ENCODE peak calls at places on chromosomes 1 and 21, in six cellular contexts. H, M, N, F, D and U are unnamed samples.

GRCh38 chr21:38273745-38274544 is 17.2 kb downstream of the KCNJ15 start:
- DNase-seq in N (no peak), D (no peak), H (no peak), F (no peak), M (no peak), U (no peak)

GRCh38 chr21:36163780-36164426 is 7.3 kb downstream of the DOP1B start:
- DNase-seq in H (no peak), F (no peak), D (no peak), N (no peak), M (no peak), U (no peak)

GRCh38 chr1:53656062-53656915 is 82.7 kb downstream of the GLIS1 start:
- DNase-seq in F (no peak), H (no peak), N (no peak), D (no peak), M (peak; percentile 17), U (peak; percentile 51)

GRCh38 chr1:43531906-43532584 is 1.4 kb downstream of the PTPRF start:
- DNase-seq in N (peak; percentile 7), M (no peak), H (no peak), D (no peak), F (no peak), U (no peak)

GRCh38 chr1:94395748-94396309 is 22.4 kb upstream of the ABCD3 start:
- DNase-seq in F (no peak), M (no peak), H (no peak), D (no peak), N (no peak), U (no peak)

GRCh38 chr1:156319664-156320063 is 18.4 kb downstream of the CCT3 start:
- DNase-seq in F (no peak), H (no peak), D (no peak), N (peak; percentile 65), M (no peak), U (no peak)

GRCh38 chr1:162135271-162135775 is 65.8 kb downstream of the NOS1AP start:
- DNase-seq in F (no peak), H (no peak), N (no peak), D (no peak), M (no peak), U (no peak)

GRCh38 chr1:118317836-118318614 is 133.0 kb upstream of the SPAG17 start:
- DNase-seq in M (no peak), H (no peak), D (no peak), N (no peak), F (no peak), U (peak; percentile 57)

GRCh38 chr1:225458222-225458631 is 30.4 kb upstream of the LBR start:
- DNase-seq in N (peak; percentile 43), M (no peak), H (no peak), F (no peak), D (no peak), U (no peak)

GRCh38 chr1:58107943-58108342 is 438.6 kb downstream of the OMA1 start:
- DNase-seq in M (no peak), D (no peak), N (no peak), H (no peak), F (no peak), U (no peak)

GRCh38 chr1:212446333-212446732 is 13.6 kb downstream of the NENF start:
- DNase-seq in N (no peak), M (no peak), F (no peak), H (no peak), D (no peak), U (no peak)

GRCh38 chr1:22922640-22923039 is 50.0 kb downstream of the LACTBL1 start:
- DNase-seq in F (no peak), N (no peak), M (peak; percentile 14), D (no peak), H (no peak), U (no peak)

GRCh38 chr1:48673725-48674124 is 103.0 kb downstream of the BEND5 start:
- DNase-seq in M (no peak), N (peak; percentile 16), H (no peak), D (no peak), F (no peak), U (no peak)

GRCh38 chr1:29166291-29166878 is 15.3 kb downstream of the SRSF4 start:
- DNase-seq in M (no peak), F (no peak), D (no peak), N (no peak), H (no peak), U (no peak)

GRCh38 chr1:55623339-55623738 is 408.2 kb upstream of the USP24 start:
- DNase-seq in D (no peak), H (no peak), N (no peak), F (no peak), M (no peak), U (no peak)

GRCh38 chr1:54763814-54764131 is 550 bp downstream of the PARS2 start:
- DNase-seq in F (no peak), D (no peak), H (no peak), N (no peak), M (no peak), U (no peak)

GRCh38 chr1:33472349-33472980 is at the start of gene ZSCAN20:
- DNase-seq in H (peak; percentile 99), D (peak; percentile 99), N (peak; percentile 80), F (peak; percentile 98), M (peak; percentile 97), U (peak; percentile 95)

GRCh38 chr1:33471416-33471815 is 1.0 kb upstream of the ZSCAN20 start:
- DNase-seq in F (no peak), N (no peak), M (no peak), D (no peak), H (no peak), U (no peak)

GRCh38 chr1:33468972-33469371 is 3.5 kb upstream of the ZSCAN20 start:
- DNase-seq in F (no peak), D (no peak), M (no peak), N (no peak), H (no peak), U (no peak)

GRCh38 chr1:33468559-33468958 is 3.9 kb upstream of the ZSCAN20 start:
- DNase-seq in M (no peak), F (no peak), D (no peak), H (no peak), N (no peak), U (no peak)

DNA sequence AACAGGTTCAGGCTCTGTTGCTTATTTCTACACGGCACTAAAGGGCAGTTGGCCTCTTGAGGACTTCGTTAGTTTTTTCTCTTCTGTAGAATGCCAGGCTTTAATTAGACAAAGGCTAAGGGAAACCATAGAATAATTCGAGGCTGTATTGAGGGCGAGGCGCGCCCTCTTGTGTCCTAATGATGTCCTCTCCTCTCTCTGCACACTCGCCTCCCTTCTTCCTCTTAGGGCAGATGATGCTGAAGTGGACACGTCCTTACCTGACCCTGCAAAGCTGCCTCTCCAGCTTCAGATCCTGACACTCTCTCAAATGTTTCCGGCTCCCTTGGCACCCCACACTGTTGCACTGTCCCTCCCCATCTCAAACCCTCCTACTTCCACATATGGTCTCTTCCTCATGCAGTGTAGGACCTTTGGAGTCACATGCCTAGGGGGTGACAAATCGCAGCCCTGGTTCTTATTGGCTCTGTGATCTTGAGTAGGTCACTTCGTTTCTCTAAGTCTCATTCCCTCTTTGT is 1.9 kb upstream of the ZSCAN20 start:
- DNase-seq in N (peak; percentile 86), M (peak; percentile 87), H (peak; percentile 88), F (peak; percentile 71), D (no peak), U (peak; percentile 63)
- H3K4me3 ChIP-seq in N (no peak overlapping the region), M (no peak overlapping the region), H (no peak overlapping the region), F (no peak overlapping the region), D (no peak overlapping the region), U (no peak overlapping the region)

GRCh38 chr1:10943991-10944730 is 68.3 kb upstream of the TARDBP start:
- DNase-seq in F (no peak), M (no peak), N (peak; percentile 3), H (no peak), D (no peak), U (no peak)
- H3K4me3 ChIP-seq in F (peak overlapping the region; percentile 38), M (peak overlapping the region; percentile 9), N (peak overlapping the region; percentile 56), H (peak overlapping the region; percentile 57), D (peak overlapping the region; percentile 62), U (peak overlapping the region; percentile 31)

GRCh38 chr1:30719406-30720270 is 3.7 kb downstream of the MATN1 start:
- DNase-seq in M (no peak), N (peak; percentile 76), F (no peak), H (no peak), D (peak; percentile 92), U (no peak)

GRCh38 chr1:30722175-30722537 is 1.2 kb downstream of the MATN1 start:
- DNase-seq in N (no peak), F (no peak), D (no peak), M (no peak), H (no peak), U (no peak)

GRCh38 chr1:30723296-30723897 is at the start of gene MATN1:
- DNase-seq in N (no peak), D (no peak), H (no peak), M (no peak), F (no peak), U (no peak)

GRCh38 chr1:30720271-30721223 is 2.8 kb downstream of the MATN1 start:
- DNase-seq in N (no peak), M (no peak), H (no peak), D (no peak), F (no peak), U (no peak)

DNA sequence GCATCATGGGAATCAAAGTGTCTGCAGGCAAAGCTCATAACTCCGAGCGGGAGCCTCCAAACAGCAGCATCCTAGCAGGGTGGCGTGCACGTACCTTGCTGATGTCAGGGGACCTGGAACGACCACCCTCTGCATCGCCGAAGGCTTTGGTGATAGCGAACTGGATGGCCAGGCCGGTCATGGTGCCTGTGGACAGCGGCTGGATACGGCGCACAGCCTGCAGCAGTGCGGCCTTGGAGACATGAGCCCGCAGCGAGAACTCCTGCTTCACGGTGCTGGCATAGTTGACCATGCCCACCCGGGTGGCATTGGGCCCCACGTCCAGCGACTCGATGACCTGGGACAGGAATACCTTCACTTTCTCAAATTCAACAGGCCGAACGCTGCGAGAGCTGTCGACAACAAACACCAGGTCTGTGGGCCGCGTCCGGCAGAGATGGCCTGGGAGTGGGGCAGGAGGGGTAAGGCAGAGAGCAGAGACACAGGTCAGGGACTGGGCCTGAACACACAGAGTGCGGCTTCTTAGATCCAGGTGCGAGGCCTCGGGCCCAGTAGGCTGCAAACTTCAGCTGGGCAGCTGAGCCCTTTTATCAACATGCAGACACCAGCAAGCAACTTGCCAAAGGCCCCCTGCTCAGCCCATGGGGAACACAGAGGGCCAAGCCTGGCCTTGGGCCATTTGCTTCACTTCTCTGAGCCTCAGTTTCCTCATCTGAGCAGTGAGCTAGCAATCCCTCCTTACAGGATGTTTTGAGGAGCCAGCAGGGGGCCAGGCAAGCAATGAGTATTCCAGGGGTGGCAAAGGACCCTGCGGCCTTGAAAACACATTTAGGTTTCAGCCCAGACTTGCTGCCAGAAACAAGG is 1.8 kb downstream of the MATN1 start:
- DNase-seq in D (no peak), N (no peak), F (no peak), H (no peak), M (no peak), U (no peak)
- H3K4me3 ChIP-seq in D (no peak overlapping the region), N (no peak overlapping the region), F (no peak overlapping the region), H (no peak overlapping the region), M (no peak overlapping the region), U (no peak overlapping the region)

DNA sequence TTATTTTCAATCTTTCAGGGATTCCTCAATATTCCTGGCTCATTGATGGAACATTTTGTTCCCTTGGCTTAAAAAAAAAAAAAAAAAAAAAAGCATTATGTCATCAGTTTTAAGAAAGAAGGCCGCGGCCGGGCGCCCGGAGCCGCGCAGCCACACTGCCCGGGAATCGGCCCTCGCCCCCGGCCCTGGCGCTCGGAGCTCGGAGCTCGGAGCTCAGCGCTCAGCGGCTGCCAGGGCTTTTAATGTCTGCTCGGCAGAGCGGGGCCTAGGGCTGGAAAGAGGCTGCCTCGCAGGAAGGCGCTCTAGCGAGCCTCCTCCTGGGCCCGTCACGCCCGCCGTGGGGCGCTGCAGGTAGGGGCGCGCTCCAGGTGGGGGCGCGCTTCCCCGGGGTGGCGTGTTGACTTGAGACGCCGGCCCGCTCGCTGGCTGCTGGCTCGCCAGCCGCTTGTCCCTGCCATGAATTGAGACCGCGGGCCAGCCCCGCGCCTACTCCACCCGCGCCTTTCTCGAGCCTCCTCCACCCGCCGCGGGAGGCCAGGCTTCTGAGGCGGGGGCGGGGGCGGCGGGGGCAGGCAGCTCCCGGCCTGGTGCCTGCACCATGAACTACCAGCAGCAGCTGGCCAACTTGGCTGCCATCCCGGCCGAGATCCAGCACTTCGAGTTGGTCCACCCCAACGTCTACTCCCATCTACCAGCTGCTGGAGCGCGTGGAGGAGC is 5.4 kb upstream of the TDRD5 start:
- DNase-seq in M (peak; percentile 15), D (no peak), F (peak; percentile 59), H (no peak), N (peak; percentile 13), U (peak; percentile 5)
- H3K4me3 ChIP-seq in M (peak overlapping the region; percentile 23), D (peak overlapping the region; percentile 73), F (peak overlapping the region; percentile 53), H (peak overlapping the region; percentile 67), N (peak overlapping the region; percentile 40), U (peak overlapping the region; percentile 47)